ENCODE peak calls at places on chromosomes 5 and 9, in five cellular contexts. R is psoas muscle, D is fibroblast of lung, T is right lobe of liver, F is fibroblast of the aortic adventitia. Z is an unnamed sample.

GRCh38 chr5:171986772-171987171 is 19.7 kb downstream of the FBXW11 start:
- DNase-seq in T (no peak), F (no peak), R (no peak), D (no peak), Z (no peak)

GRCh38 chr9:135887585-135888050 is 19.7 kb downstream of the CAMSAP1 start:
- DNase-seq in F (no peak), T (no peak), R (no peak), D (no peak), Z (no peak)

GRCh38 chr5:170306381-170306790 is 8.8 kb upstream of the LCP2 start:
- DNase-seq in R (peak; percentile 70), F (peak; percentile 77), T (no peak), D (peak; percentile 36), Z (no peak)

GRCh38 chr9:72305102-72305546 is 59.9 kb downstream of the ZFAND5 start:
- DNase-seq in D (peak; percentile 66), T (peak; percentile 70), R (peak; percentile 82), F (peak; percentile 81), Z (no peak)

GRCh38 chr9:135253305-135254004 is 166.0 kb downstream of the OLFM1 start:
- DNase-seq in T (peak; percentile 39), R (peak; percentile 26), F (no peak), D (no peak), Z (no peak)

GRCh38 chr5:151581347-151581746 is 9.8 kb downstream of the FAT2 start:
- DNase-seq in T (no peak), R (no peak), D (no peak), F (no peak), Z (no peak)

GRCh38 chr9:130305381-130305780 is 39.8 kb downstream of the HMCN2 start:
- DNase-seq in D (peak; percentile 49), R (peak; percentile 72), F (peak; percentile 3), T (no peak), Z (no peak)

GRCh38 chr9:121672213-121672612 is 20.8 kb downstream of the DAB2IP start:
- DNase-seq in R (peak; percentile 40), F (no peak), T (no peak), D (no peak), Z (no peak)

GRCh38 chr9:94135222-94135621 is 51.0 kb downstream of the PTPDC1 start:
- DNase-seq in D (peak; percentile 90), F (peak; percentile 78), R (no peak), T (no peak), Z (peak; percentile 42)

GRCh38 chr9:137077758-137078693 is 709 bp downstream of the UAP1L1 start:
- DNase-seq in T (no peak), F (no peak), R (peak; percentile 56), D (no peak), Z (no peak)

GRCh38 chr5:93208156-93208895 is 372.7 kb downstream of the NR2F1-AS1 start:
- DNase-seq in T (no peak), R (no peak), D (no peak), F (peak; percentile 37), Z (no peak)

GRCh38 chr5:65832603-65833228 is 93.7 kb upstream of the ERBIN start:
- DNase-seq in T (no peak), D (peak; percentile 7), F (no peak), R (no peak), Z (no peak)

GRCh38 chr5:179484201-179484600 is 66.2 kb upstream of the RUFY1 start:
- DNase-seq in T (no peak), F (no peak), D (no peak), R (no peak), Z (no peak)

GRCh38 chr5:5887818-5888217 is 465.3 kb downstream of the ICE1 start:
- DNase-seq in F (no peak), R (no peak), T (no peak), D (no peak), Z (no peak)

GRCh38 chr9:72400866-72401265 is 35.9 kb upstream of the ZFAND5 start:
- DNase-seq in R (no peak), D (no peak), T (no peak), F (no peak), Z (no peak)

GRCh38 chr9:126303488-126303887 is 23.1 kb upstream of the MVB12B start:
- DNase-seq in F (no peak), T (no peak), R (no peak), D (no peak), Z (no peak)

GRCh38 chr9:35748239-35748857 is 680 bp downstream of the GBA2 start:
- DNase-seq in D (no peak), F (peak; percentile 15), R (no peak), T (no peak), Z (no peak)

GRCh38 chr5:151264113-151264512 is 11.1 kb downstream of the GM2A start:
- DNase-seq in R (no peak), T (no peak), F (peak; percentile 59), D (peak; percentile 49), Z (no peak)

GRCh38 chr9:28824410-28824963 is 1251.2 kb upstream of the C9orf72 start:
- DNase-seq in R (no peak), D (no peak), T (no peak), F (no peak), Z (no peak)

GRCh38 chr5:39175273-39175955 is 43.9 kb downstream of the FYB1 start:
- DNase-seq in T (no peak), D (no peak), F (no peak), R (no peak), Z (no peak)

GRCh38 chr5:39178856-39179255 is 40.5 kb downstream of the FYB1 start:
- DNase-seq in T (no peak), R (no peak), D (no peak), F (no peak), Z (no peak)

GRCh38 chr5:39176740-39177628 is 42.4 kb downstream of the FYB1 start:
- DNase-seq in F (no peak), R (no peak), D (no peak), T (no peak), Z (no peak)

GRCh38 chr5:39177629-39177959 is 41.8 kb downstream of the FYB1 start:
- DNase-seq in T (no peak), R (no peak), D (no peak), F (no peak), Z (no peak)

DNA sequence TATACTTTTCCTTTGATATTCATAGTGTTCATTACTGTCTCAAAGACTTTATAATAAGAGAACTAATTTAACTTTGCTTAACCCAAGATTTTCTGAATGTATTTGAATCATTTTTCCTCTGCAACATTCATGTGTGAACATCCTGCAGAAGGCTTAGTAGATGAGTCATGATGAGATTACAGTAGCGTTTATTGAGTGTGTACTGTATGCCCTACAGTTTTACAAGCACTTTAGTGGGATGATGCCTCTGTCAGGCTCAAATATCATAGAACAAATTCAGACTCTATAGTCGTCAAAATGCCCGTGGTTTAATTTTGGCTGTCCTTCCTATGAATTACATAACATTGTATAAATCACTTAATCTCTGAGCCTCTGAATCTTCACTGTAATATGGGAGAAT is 41.2 kb downstream of the FYB1 start:
- DNase-seq in R (no peak), D (peak; percentile 37), F (peak; percentile 22), T (no peak), Z (no peak)
- TF ChIP-seq CTCF in R (no peak), D (no peak), F (no peak), T (no peak), Z (no peak)

GRCh38 chr9:96029722-96030515 is 154.4 kb downstream of the ERCC6L2 start:
- DNase-seq in F (no peak), R (no peak), T (no peak), D (no peak), Z (no peak)

GRCh38 chr9:96026655-96027213 is 151.2 kb downstream of the ERCC6L2 start:
- DNase-seq in F (no peak), D (no peak), T (no peak), R (no peak), Z (no peak)

GRCh38 chr9:96025995-96026572 is 150.6 kb downstream of the ERCC6L2 start:
- DNase-seq in D (no peak), T (no peak), R (no peak), F (no peak), Z (no peak)

GRCh38 chr9:96031366-96031824 is 155.9 kb downstream of the ERCC6L2 start:
- DNase-seq in T (peak; percentile 91), D (no peak), F (peak; percentile 28), R (no peak), Z (no peak)

DNA sequence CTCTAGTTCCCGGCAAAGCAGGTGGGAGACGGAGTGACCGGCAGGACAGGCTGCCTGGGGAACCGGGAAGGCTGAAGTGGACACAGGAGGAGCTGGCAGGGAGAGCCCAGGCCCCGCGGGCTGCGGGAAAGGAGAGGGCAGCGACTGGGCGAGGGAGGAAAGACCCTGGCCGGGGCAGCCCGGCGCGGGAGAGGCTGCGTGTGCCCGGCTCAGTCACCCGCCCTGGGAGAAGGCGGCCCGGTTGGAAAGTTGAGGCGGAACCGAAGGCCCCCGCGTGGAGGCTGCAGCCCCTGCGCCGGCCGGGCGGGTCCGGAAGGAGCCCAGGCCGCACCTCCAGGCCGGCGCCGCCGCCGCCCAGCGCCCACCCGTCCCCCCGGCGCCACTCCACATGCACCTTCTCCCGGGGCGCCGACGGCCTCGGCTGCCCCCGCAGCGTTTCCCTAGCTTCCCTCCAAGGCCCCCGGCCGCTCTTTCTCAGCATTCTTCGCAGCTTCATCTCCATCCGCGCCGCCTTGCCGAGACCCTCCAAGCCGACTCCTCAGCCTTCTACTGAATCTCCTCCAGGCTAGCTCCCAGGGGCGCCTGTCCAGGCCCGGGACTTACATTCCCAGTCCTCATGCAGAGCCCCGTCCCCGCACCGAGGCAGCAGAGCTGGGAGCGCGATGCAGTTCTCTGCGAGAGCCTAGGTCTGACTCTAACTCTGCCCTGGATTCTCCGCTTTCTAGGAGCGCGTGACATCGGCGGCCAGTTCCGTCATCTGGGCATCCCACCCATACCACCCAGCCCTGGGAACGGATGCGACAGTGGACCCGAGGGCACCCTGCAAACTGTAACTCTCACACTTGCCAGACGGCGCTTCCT is 152.0 kb downstream of the ERCC6L2 start:
- DNase-seq in D (no peak), R (no peak), T (no peak), F (no peak), Z (no peak)
- H3K4me3 ChIP-seq in D (no peak overlapping the region), R (peak overlapping the region; percentile 52), T (peak overlapping the region; percentile 42), F (no peak overlapping the region), Z (no peak overlapping the region)

DNA sequence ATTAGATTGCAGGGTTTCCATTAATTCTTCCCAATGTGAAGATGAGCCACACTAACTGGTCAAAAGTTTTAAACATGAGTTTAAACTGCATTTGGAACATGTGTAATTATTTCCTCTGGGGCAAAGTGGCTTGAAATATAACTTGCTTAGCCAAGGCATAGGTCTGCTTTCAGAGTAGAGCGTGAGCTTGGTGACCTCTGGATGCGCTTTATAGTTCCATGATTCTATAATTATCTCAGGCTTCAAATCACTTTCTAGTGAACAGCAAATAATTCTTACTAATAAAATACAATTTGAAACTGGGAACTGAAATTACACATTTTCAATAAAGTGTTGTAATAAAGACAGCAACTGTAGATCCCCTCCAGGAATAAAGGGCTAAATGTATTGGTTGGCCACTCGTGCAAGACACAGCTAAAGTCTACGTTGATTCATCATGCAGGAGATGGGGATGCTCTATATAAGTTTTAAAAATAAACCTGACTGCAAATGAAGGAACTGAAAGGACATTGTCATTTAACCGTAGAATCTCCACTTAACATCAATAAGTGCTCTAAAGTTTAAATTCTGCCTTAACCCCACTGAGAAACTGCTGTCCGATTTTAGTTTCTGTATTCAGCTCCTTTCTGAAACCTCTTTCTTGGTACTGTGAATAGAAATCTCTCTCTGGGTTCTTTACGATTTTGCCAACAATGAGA is 460.0 kb downstream of the PSAT1 start:
- DNase-seq in R (no peak), T (no peak), F (no peak), D (no peak), Z (no peak)
- TF ChIP-seq CTCF in R (no peak), T (no peak), F (no peak), D (no peak), Z (no peak)

DNA sequence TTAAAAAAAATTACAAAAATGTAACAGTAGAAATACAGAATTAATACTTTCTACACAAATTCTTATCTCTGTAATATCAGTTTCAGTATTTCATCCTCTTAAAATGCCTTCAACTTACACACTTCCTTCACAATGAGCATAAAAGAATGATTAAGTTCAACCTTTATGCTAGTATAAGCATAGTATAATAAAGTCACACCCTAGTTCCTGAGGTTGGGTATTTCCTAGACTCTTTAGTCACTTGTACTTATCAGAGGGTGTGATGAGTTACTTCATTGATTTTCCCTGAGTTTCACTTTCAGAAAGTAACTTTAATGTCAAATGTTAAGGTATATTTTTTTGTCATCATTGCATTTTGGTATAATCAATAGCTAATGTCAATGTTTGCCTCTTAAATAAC is 302.4 kb downstream of the PDE4D start:
- DNase-seq in F (no peak), D (no peak), T (no peak), R (no peak), Z (no peak)
- H3K4me3 ChIP-seq in F (no peak overlapping the region), D (no peak overlapping the region), T (no peak overlapping the region), R (peak overlapping the region; percentile 77), Z (no peak overlapping the region)